ENCODE peak calls at places on chromosomes 5 and 9, in seven cellular contexts. F is uterus, V is tibial artery, R is Peyer's patch, A is tibial nerve, L is A549, P is body of pancreas. M is an unnamed sample.

GRCh38 chr9:136937186-136938001 is 7.1 kb downstream of the FBXW5 start:
- DNase-seq in F (no peak), A (no peak), R (peak; percentile 25), L (no peak), P (no peak), V (no peak), M (no peak)

GRCh38 chr9:4430492-4431261 is 59.6 kb upstream of the SLC1A1 start:
- DNase-seq in P (no peak), V (no peak), R (no peak), A (no peak), F (no peak), L (no peak), M (no peak)

GRCh38 chr9:5815421-5815820 is 17.5 kb downstream of the ERMP1 start:
- DNase-seq in V (no peak), L (no peak), R (no peak), A (no peak), F (no peak), P (no peak), M (no peak)

GRCh38 chr5:38745836-38746732 is 99.7 kb upstream of the OSMR start:
- DNase-seq in R (no peak), P (no peak), V (no peak), L (no peak), F (no peak), A (no peak), M (no peak)

GRCh38 chr5:107248065-107248695 is 422.6 kb downstream of the EFNA5 start:
- DNase-seq in F (no peak), L (peak; percentile 29), P (peak; percentile 77), R (no peak), A (peak; percentile 59), V (peak; percentile 65), M (peak; percentile 63)

GRCh38 chr9:20024159-20024571 is 235.3 kb upstream of the SLC24A2 start:
- DNase-seq in V (no peak), F (no peak), R (no peak), L (no peak), P (peak; percentile 11), A (no peak), M (no peak)

GRCh38 chr9:69121155-69122085 is 52.7 kb upstream of the TJP2 start:
- DNase-seq in A (no peak), L (peak; percentile 33), F (no peak), V (peak; percentile 43), R (peak; percentile 83), P (peak; percentile 80), M (peak; percentile 54)

GRCh38 chr5:179122411-179123108 is 62.4 kb downstream of the ZNF354C start:
- DNase-seq in F (no peak), L (no peak), P (no peak), R (no peak), A (no peak), V (no peak), M (no peak)

GRCh38 chr5:115695290-115695689 is 69.5 kb upstream of the TMED7 start:
- DNase-seq in F (no peak), R (no peak), V (no peak), L (no peak), A (no peak), P (no peak), M (no peak)

GRCh38 chr9:3732077-3733038 is 206.6 kb upstream of the RFX3 start:
- DNase-seq in A (peak; percentile 72), L (peak; percentile 78), R (no peak), F (peak; percentile 38), V (no peak), P (peak; percentile 52), M (peak; percentile 49)

GRCh38 chr9:133113928-133114351 is 7.1 kb downstream of the RALGDS start:
- DNase-seq in R (peak; percentile 50), A (no peak), P (peak; percentile 55), L (no peak), V (peak; percentile 20), F (peak; percentile 15), M (no peak)

GRCh38 chr5:167296680-167297079 is 994.8 kb upstream of the WWC1 start:
- DNase-seq in R (no peak), F (no peak), V (no peak), A (no peak), P (no peak), L (no peak), M (no peak)

GRCh38 chr9:131732061-131732526 is 7.8 kb downstream of the RAPGEF1 start:
- DNase-seq in F (no peak), R (no peak), P (no peak), V (no peak), L (no peak), A (no peak), M (peak; percentile 79)

GRCh38 chr5:141434006-141434405 is 3.7 kb downstream of the PCDHGA12 start:
- DNase-seq in P (no peak), L (no peak), F (no peak), R (no peak), A (no peak), V (no peak), M (no peak)

GRCh38 chr5:141431286-141431685 is 979 bp downstream of the PCDHGA12 start:
- DNase-seq in L (no peak), P (no peak), F (no peak), R (no peak), A (no peak), V (no peak), M (no peak)

GRCh38 chr5:141427783-141428426 is 2.4 kb upstream of the PCDHGA12 start:
- DNase-seq in P (no peak), A (no peak), V (no peak), L (no peak), F (no peak), R (no peak), M (no peak)

DNA sequence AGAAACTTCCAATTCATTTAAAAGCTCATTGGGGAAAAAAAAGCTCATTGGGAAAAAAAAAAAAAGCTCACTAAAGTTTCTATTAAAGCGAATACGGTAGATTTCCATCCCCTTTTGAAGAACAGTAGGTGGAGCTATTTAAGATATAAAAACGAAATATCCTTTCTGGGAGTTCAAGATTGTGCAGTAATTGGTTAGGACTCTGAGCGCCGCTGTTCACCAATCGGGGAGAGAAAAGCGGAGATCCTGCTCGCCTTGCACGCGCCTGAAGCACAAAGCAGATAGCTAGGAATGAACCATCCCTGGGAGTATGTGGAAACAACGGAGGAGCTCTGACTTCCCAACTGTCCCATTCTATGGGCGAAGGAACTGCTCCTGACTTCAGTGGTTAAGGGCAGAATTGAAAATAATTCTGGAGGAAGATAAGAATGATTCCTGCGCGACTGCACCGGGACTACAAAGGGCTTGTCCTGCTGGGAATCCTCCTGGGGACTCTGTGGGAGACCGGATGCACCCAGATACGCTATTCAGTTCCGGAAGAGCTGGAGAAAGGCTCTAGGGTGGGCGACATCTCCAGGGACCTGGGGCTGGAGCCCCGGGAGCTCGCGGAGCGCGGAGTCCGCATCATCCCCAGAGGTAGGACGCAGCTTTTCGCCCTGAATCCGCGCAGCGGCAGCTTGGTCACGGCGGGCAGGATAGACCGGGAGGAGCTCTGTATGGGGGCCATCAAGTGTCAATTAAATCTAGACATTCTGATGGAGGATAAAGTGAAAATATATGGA is at the start of gene PCDHGA12:
- DNase-seq in F (peak; percentile 44), R (no peak), A (peak; percentile 38), P (no peak), V (peak; percentile 63), L (peak; percentile 21), M (peak; percentile 60)
- TF ChIP-seq CTCF in F (peak; percentile 12), R (peak; percentile 11), A (no peak), P (no peak), V (peak; percentile 9), L (no peak), M (no peak)

DNA sequence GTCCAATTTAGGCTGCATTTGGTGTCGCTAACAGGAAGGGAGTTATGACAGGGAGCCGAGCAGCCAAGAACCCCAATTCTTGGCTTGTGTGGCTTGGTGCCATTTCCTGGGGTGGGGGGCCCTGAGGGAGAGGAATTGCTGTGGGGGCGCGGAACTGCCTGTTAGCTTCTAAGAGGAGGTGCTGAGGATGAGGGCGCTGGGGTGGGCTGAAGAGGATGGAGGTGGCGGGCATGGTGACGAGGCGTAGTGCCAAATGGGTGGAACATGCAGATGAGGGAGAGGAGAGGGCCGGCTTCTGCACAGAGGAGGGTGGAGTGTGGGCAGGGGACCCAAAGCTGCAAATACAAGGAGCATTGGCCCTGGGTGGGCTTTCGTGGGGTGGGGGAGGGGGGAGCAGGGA is 27.9 kb downstream of the IER5L start:
- DNase-seq in A (no peak), L (no peak), V (no peak), P (no peak), R (no peak), F (no peak), M (no peak)
- H3K27ac ChIP-seq in A (no peak overlapping the region), L (no peak overlapping the region), V (no peak overlapping the region), P (no peak overlapping the region), R (no peak overlapping the region), F (no peak overlapping the region), M (peak overlapping the region; percentile 17)

DNA sequence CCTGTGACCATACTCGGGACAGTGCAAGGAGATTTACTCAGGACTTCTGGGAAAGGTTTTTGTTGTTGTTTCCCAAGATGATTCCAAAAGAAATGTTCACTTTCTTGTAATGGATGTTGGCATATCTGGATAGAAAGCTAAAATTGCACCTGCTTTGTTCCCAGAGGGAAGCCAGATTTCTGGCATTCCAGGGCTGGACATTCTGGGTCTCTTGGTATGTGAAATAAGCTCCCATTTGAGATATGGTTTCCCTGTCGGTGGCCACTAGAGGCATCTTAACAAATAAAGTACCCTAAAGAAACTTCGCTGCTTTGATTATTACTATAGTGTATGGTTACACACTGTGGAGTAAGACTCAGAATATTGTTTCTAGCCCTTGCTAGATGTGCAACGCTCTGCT is 737.3 kb downstream of the BRINP1 start:
- DNase-seq in L (no peak), F (no peak), V (no peak), A (no peak), R (no peak), P (no peak), M (no peak)
- TF ChIP-seq CTCF in L (no peak), F (no peak), V (no peak), A (no peak), R (no peak), P (no peak), M (no peak)

GRCh38 chr9:35847786-35848185 is 18.8 kb downstream of the TMEM8B start:
- DNase-seq in R (no peak), F (no peak), P (no peak), L (no peak), V (peak; percentile 5), A (no peak), M (no peak)
- H3K27ac ChIP-seq in R (peak overlapping the region; percentile 38), F (no peak overlapping the region), P (no peak overlapping the region), L (no peak overlapping the region), V (peak overlapping the region; percentile 44), A (no peak overlapping the region), M (peak overlapping the region; percentile 21)

GRCh38 chr5:131812371-131813160 is 15.7 kb upstream of the FNIP1 start:
- DNase-seq in P (no peak), F (no peak), L (no peak), V (no peak), R (no peak), A (no peak), M (no peak)

GRCh38 chr5:131814990-131815389 is 18.2 kb upstream of the FNIP1 start:
- DNase-seq in P (no peak), L (peak; percentile 27), A (no peak), R (no peak), V (no peak), F (no peak), M (peak; percentile 78)

GRCh38 chr5:131810510-131811249 is 13.9 kb upstream of the FNIP1 start:
- DNase-seq in V (no peak), P (no peak), L (no peak), R (no peak), A (no peak), F (no peak), M (peak; percentile 36)
- TF ChIP-seq CTCF in V (peak; percentile 5), P (no peak), L (peak; percentile 30), R (no peak), A (no peak), F (no peak), M (no peak)

M was measured in RWPE1.